ENCODE peak calls at places on chromosomes 11 and 22, in ten cellular contexts. H is T47D; S is upper lobe of right lung; U is RPMI7951; W is T-helper 1 cell; V is smooth muscle cell of the brain vasculature; B is activated CD4-positive, alpha-beta T cell treated with anti-CD3 and anti-CD28 coated beads for 36 hours; G is RWPE1; I is NCI-H2029; E is activated effector memory CD4-positive, alpha-beta T cell treated with Interleukin-2 at 50 U/mL for 16 hours. C is an unnamed sample.

GRCh38 chr11:111870887-111871692 is at the start of gene ALG9:
- DNase-seq in H (peak; percentile 90), S (peak; percentile 91), U (peak; percentile 87), W (peak; percentile 78), V (peak; percentile 46), B (peak; percentile 94), G (peak; percentile 67), I (peak; percentile 45), E (peak; percentile 84), C (peak; percentile 82)

GRCh38 chr11:12232819-12233601 is 122.6 kb downstream of the MICAL2 start:
- DNase-seq in H (no peak), S (no peak), U (peak; percentile 92), W (no peak), V (no peak), B (no peak), G (peak; percentile 41), I (no peak), E (no peak), C (peak; percentile 96)

GRCh38 chr11:126114486-126115252 is 52.0 kb upstream of the CDON start:
- DNase-seq in H (no peak), S (no peak), U (no peak), W (no peak), V (no peak), B (no peak), G (no peak), I (peak; percentile 17), E (no peak), C (no peak)

GRCh38 chr11:118872403-118872821 is 11.3 kb upstream of the CXCR5 start:
- DNase-seq in H (no peak), S (no peak), U (no peak), W (peak; percentile 44), V (no peak), B (peak; percentile 79), G (no peak), I (no peak), E (peak; percentile 51), C (no peak)

GRCh38 chr11:8247312-8247711 is 16.4 kb downstream of the LMO1 start:
- DNase-seq in H (peak; percentile 43), S (no peak), U (no peak), W (no peak), V (no peak), B (peak; percentile 59), G (no peak), I (no peak), E (no peak), C (peak; percentile 25)

GRCh38 chr11:1402355-1402754 is 12.6 kb downstream of the BRSK2 start:
- DNase-seq in H (no peak), S (no peak), U (no peak), W (no peak), V (no peak), B (no peak), G (no peak), I (no peak), E (no peak), C (no peak)

GRCh38 chr11:5522308-5522707 is 5.8 kb upstream of the UBQLNL start:
- DNase-seq in H (no peak), S (no peak), U (no peak), W (no peak), V (no peak), B (no peak), G (peak; percentile 3), I (no peak), E (no peak), C (no peak)

GRCh38 chr11:57640068-57640800 is 9.5 kb downstream of the YPEL4 start:
- DNase-seq in H (no peak), S (no peak), U (no peak), W (no peak), V (no peak), B (no peak), G (no peak), I (no peak), E (no peak), C (no peak)

GRCh38 chr11:63785823-63786222 is 17.2 kb upstream of the ZFTA start:
- DNase-seq in H (no peak), S (no peak), U (no peak), W (no peak), V (no peak), B (no peak), G (no peak), I (no peak), E (no peak), C (no peak)

GRCh38 chr22:38753894-38754246 is 1.9 kb downstream of the SUN2 start:
- DNase-seq in H (no peak), S (no peak), U (no peak), W (no peak), V (no peak), B (no peak), G (no peak), I (no peak), E (no peak), C (no peak)

GRCh38 chr11:70503878-70504240 is 105.5 kb downstream of the CTTN start:
- DNase-seq in H (peak; percentile 52), S (no peak), U (no peak), W (no peak), V (no peak), B (no peak), G (no peak), I (peak; percentile 74), E (no peak), C (no peak)

GRCh38 chr11:96288915-96289314 is 54.1 kb downstream of the MAML2 start:
- DNase-seq in H (no peak), S (no peak), U (no peak), W (no peak), V (no peak), B (no peak), G (no peak), I (no peak), E (no peak), C (no peak)

GRCh38 chr11:111173221-111173620 is 72.3 kb upstream of the POU2AF2 start:
- DNase-seq in H (no peak), S (no peak), U (no peak), W (no peak), V (no peak), B (no peak), G (no peak), I (no peak), E (no peak), C (no peak)

GRCh38 chr11:76243157-76243556 is 36.9 kb upstream of the WNT11 start:
- DNase-seq in H (no peak), S (no peak), U (no peak), W (no peak), V (no peak), B (no peak), G (no peak), I (no peak), E (no peak), C (no peak)

GRCh38 chr11:86167499-86168161 is 76.9 kb upstream of the EED start:
- DNase-seq in H (peak; percentile 90), S (no peak), U (no peak), W (no peak), V (no peak), B (no peak), G (no peak), I (no peak), E (no peak), C (no peak)

GRCh38 chr11:75639752-75640151 is 29.1 kb downstream of the MAP6 start:
- DNase-seq in H (peak; percentile 10), S (peak; percentile 89), U (peak; percentile 76), W (no peak), V (no peak), B (peak; percentile 5), G (no peak), I (peak; percentile 94), E (no peak), C (no peak)

GRCh38 chr11:64060861-64061444 is 25.2 kb downstream of the FLRT1 start:
- DNase-seq in H (no peak), S (peak; percentile 82), U (no peak), W (no peak), V (no peak), B (peak; percentile 69), G (no peak), I (peak; percentile 26), E (peak; percentile 25), C (peak; percentile 52)

GRCh38 chr22:39013923-39014722 is at the start of gene APOBEC3C:
- DNase-seq in H (no peak), S (peak; percentile 83), U (peak; percentile 93), W (peak; percentile 63), V (peak; percentile 57), B (peak; percentile 89), G (peak; percentile 78), I (peak; percentile 11), E (peak; percentile 73), C (peak; percentile 90)

GRCh38 chr11:66953431-66953833 is 4.8 kb downstream of the PC start:
- DNase-seq in H (no peak), S (no peak), U (no peak), W (no peak), V (no peak), B (no peak), G (no peak), I (no peak), E (no peak), C (no peak)

GRCh38 chr11:61035086-61035835 is 63.8 kb downstream of the CD6 start:
- DNase-seq in H (no peak), S (no peak), U (no peak), W (no peak), V (no peak), B (peak; percentile 26), G (no peak), I (no peak), E (no peak), C (no peak)

GRCh38 chr11:84564180-84564866 is 1062.8 kb downstream of the DLG2 start:
- DNase-seq in H (peak; percentile 67), S (no peak), U (peak; percentile 26), W (no peak), V (peak; percentile 23), B (peak; percentile 54), G (peak; percentile 37), I (no peak), E (no peak), C (peak; percentile 55)

GRCh38 chr11:74754507-74755255 is 6.0 kb downstream of the RNF169 start:
- DNase-seq in H (no peak), S (no peak), U (peak; percentile 67), W (no peak), V (no peak), B (no peak), G (peak; percentile 87), I (no peak), E (no peak), C (peak; percentile 97)

GRCh38 chr22:35400335-35400680 is 368 bp downstream of the MCM5 start:
- DNase-seq in H (no peak), S (no peak), U (peak; percentile 7), W (no peak), V (no peak), B (peak; percentile 49), G (no peak), I (no peak), E (peak; percentile 21), C (peak; percentile 35)

GRCh38 chr11:121199516-121199915 is 93.1 kb upstream of the SC5D start:
- DNase-seq in H (no peak), S (no peak), U (no peak), W (no peak), V (no peak), B (no peak), G (no peak), I (no peak), E (no peak), C (no peak)

GRCh38 chr11:3202759-3203158 is 15.9 kb downstream of the MRGPRG start:
- DNase-seq in H (no peak), S (peak; percentile 59), U (peak; percentile 59), W (no peak), V (no peak), B (no peak), G (no peak), I (no peak), E (no peak), C (no peak)

GRCh38 chr22:50244420-50245213 is at the start of gene TUBGCP6:
- DNase-seq in H (peak; percentile 92), S (peak; percentile 98), U (peak; percentile 89), W (peak; percentile 85), V (peak; percentile 74), B (peak; percentile 96), G (peak; percentile 72), I (peak; percentile 75), E (peak; percentile 85), C (peak; percentile 95)

GRCh38 chr11:120169981-120170698 is 32.2 kb upstream of the TRIM29 start:
- DNase-seq in H (no peak), S (peak; percentile 64), U (no peak), W (no peak), V (no peak), B (no peak), G (no peak), I (no peak), E (no peak), C (no peak)

GRCh38 chr11:62217191-62217748 is 8.8 kb downstream of the SCGB2A1 start:
- DNase-seq in H (peak; percentile 67), S (no peak), U (no peak), W (no peak), V (no peak), B (peak; percentile 8), G (peak; percentile 37), I (no peak), E (no peak), C (peak; percentile 35)

C was measured in ELR.